ENCODE peak calls at places on chromosomes 12 and 14, in ten cellular contexts. V is pancreas, F is MM.1S, W is progenitor cell of endocrine pancreas, P is DND-41, N is Calu3, C is AG04450, U is astrocyte of the spinal cord, T is lower leg skin, S is fibroblast of villous mesenchyme. M is an unnamed sample.
A peak's percentile ranks its signal among the peaks of the same experiment; 100 is the strongest.

GRCh38 chr12:76866726-76867125 is 12.1 kb downstream of the CSRP2 start:
- DNase-seq in W (no peak), N (no peak), C (no peak), F (no peak), V (no peak), S (peak; percentile 79), U (peak; percentile 74), T (no peak), P (no peak), M (no peak)

GRCh38 chr12:4169959-4170358 is 103.6 kb upstream of the CCND2 start:
- DNase-seq in S (no peak), T (no peak), W (no peak), U (no peak), C (no peak), F (no peak), P (no peak), N (no peak), V (no peak), M (no peak)

GRCh38 chr12:109393437-109394345 is 46.0 kb downstream of the MYO1H start:
- DNase-seq in T (peak; percentile 27), V (peak; percentile 10), N (peak; percentile 55), S (peak; percentile 65), P (peak; percentile 42), F (peak; percentile 58), W (no peak), U (peak; percentile 58), C (peak; percentile 16), M (no peak)

GRCh38 chr14:69052181-69052601 is 73.1 kb upstream of the ACTN1 start:
- DNase-seq in N (no peak), V (no peak), F (no peak), T (no peak), U (no peak), W (no peak), S (peak; percentile 79), P (no peak), C (no peak), M (no peak)

GRCh38 chr12:47190271-47190750 is 110.6 kb upstream of the AMIGO2 start:
- DNase-seq in S (peak; percentile 26), W (no peak), C (peak; percentile 26), U (peak; percentile 50), P (no peak), T (no peak), N (peak; percentile 42), F (no peak), V (no peak), M (no peak)

GRCh38 chr14:89424241-89424640 is 7.2 kb upstream of the FOXN3 start:
- DNase-seq in W (no peak), N (no peak), F (no peak), S (no peak), C (no peak), U (no peak), P (no peak), V (no peak), T (no peak), M (no peak)

GRCh38 chr14:90483551-90483950 is 86.7 kb downstream of the CALM1 start:
- DNase-seq in S (no peak), P (peak; percentile 29), F (no peak), U (no peak), T (no peak), V (no peak), W (no peak), C (no peak), N (peak; percentile 69), M (peak; percentile 63)

GRCh38 chr14:78358631-78359030 is 188.5 kb downstream of the NRXN3 start:
- DNase-seq in F (no peak), C (no peak), U (no peak), S (no peak), T (no peak), V (no peak), P (no peak), N (no peak), W (no peak), M (no peak)

GRCh38 chr12:32155911-32156585 is 49.4 kb downstream of the BICD1 start:
- DNase-seq in F (no peak), V (no peak), U (no peak), C (no peak), T (no peak), W (no peak), N (no peak), P (no peak), S (peak; percentile 18), M (no peak)

DNA sequence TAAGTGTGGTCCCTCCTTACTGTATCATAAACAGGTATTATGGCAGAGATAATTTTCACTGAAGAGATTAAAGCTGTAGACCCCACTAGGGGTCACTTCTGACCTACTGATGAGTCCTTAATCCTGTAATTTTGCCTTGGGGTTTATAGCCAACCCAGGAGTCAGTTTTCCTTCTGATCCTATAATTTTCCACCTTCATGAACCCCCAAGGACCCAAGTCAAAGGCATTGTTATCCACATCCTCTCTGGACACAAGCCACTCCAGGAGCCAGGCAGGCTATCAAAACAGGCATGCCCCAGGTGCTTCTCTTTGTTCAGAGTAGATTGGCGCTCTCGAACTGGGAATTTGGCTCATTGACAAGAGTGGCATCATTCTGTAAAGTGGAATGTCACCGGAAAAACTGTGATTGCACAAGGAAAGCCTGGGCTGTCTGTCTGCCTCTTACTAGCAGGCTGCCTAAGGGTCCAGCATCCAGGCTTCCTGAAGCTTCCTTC is 1523.3 kb upstream of the FLRT2 start:
- DNase-seq in N (no peak), C (no peak), T (no peak), F (no peak), P (no peak), U (no peak), W (no peak), V (no peak), S (no peak), M (no peak)
- TF ChIP-seq CTCF in N (no peak), C (no peak), T (no peak), F (no peak), P (no peak), U (no peak), W (no peak), V (no peak), S (no peak), M (peak; percentile 62)

GRCh38 chr14:67486890-67487289 is 1.6 kb downstream of the TMEM229B start:
- DNase-seq in F (no peak), U (no peak), W (no peak), P (no peak), V (no peak), N (no peak), S (no peak), C (no peak), T (no peak), M (no peak)
- TF ChIP-seq CTCF in F (no peak), U (no peak), W (no peak), P (no peak), V (no peak), N (no peak), S (no peak), C (no peak), T (no peak), M (no peak)

GRCh38 chr12:22529281-22530060 is 14.9 kb downstream of the C2CD5 start:
- DNase-seq in U (peak; percentile 39), C (no peak), W (no peak), F (peak; percentile 68), P (no peak), S (peak; percentile 29), V (no peak), T (no peak), N (no peak), M (no peak)
- TF ChIP-seq CTCF in U (peak; percentile 18), C (peak; percentile 46), W (peak; percentile 75), F (peak; percentile 61), P (peak; percentile 64), S (peak; percentile 45), V (no peak), T (no peak), N (peak; percentile 23), M (peak; percentile 72)

GRCh38 chr14:61234215-61234916 is 46.8 kb downstream of the TMEM30B start:
- DNase-seq in U (no peak), P (no peak), W (no peak), C (no peak), S (no peak), F (no peak), N (no peak), T (no peak), V (no peak), M (no peak)
- TF ChIP-seq CTCF in U (no peak), P (no peak), W (no peak), C (no peak), S (no peak), F (no peak), N (no peak), T (no peak), V (no peak), M (no peak)

GRCh38 chr12:52200783-52201519 is 9.1 kb upstream of the KRT80 start:
- DNase-seq in C (no peak), F (no peak), V (no peak), T (no peak), U (no peak), P (no peak), S (no peak), N (no peak), W (no peak), M (peak; percentile 79)
- TF ChIP-seq CTCF in C (no peak), F (no peak), V (no peak), T (no peak), U (no peak), P (no peak), S (no peak), N (no peak), W (no peak), M (no peak)

GRCh38 chr12:49296836-49297694 is 2.1 kb downstream of the PRPH start:
- DNase-seq in T (no peak), P (no peak), U (no peak), F (peak; percentile 39), N (peak; percentile 69), W (no peak), S (no peak), C (no peak), V (peak; percentile 43), M (peak; percentile 90)
- TF ChIP-seq CTCF in T (no peak), P (no peak), U (no peak), F (no peak), N (peak; percentile 13), W (peak; percentile 20), S (no peak), C (no peak), V (no peak), M (peak; percentile 72)

DNA sequence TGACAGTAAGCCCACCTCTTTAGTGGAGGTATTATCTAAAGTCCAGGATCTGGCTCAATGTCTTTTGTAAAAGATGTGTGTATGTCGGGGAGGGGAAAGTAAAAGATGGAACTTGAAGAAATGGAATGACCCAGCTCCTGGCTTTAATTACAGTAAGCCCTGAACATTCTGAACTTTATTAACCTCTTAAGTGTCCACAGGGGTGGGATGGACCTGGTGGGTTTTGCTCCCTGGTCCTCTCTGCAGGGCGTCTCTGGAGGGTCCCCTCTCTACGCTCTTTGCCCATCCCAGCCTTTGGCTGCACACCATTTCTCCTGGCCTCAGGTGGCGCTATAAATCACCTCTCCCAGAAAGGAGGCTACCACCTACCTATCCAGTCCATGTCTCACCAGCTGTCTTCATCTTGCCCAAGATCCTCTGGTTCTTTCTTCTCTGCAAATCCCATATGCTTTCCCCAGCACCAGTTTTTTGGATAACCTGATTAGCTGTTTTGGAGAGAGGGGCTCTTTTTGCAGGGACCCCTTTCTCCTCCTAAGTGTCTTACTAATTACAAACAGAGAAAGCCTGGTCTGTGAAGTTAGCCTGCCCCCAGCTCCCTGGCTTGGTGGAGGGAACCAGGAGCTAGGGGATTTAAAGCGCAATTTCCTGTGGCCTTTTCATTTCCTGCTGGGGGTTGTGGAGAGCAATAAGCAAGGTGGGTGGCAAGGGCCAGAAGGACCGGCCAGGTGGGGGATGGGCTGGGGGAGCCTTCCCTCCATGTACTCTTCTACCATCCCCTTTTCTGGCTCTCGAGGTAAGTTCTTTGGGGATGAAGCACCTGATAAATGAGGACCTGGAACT is 3.9 kb upstream of the CISTR start:
- DNase-seq in C (no peak), N (no peak), W (no peak), T (no peak), U (no peak), S (no peak), F (no peak), P (no peak), V (no peak), M (no peak)
- TF ChIP-seq CTCF in C (no peak), N (no peak), W (no peak), T (no peak), U (no peak), S (no peak), F (peak; percentile 10), P (no peak), V (no peak), M (peak; percentile 13)

M was measured in chondrocyte.